ENCODE peak calls at places on chromosome 21, in four cellular contexts. U, N, W and C are unnamed samples.

GRCh38 chr21:34511787-34512451 is at the start of gene KCNE1:
- DNase-seq in U (peak; percentile 77), N (peak; percentile 50), W (no peak), C (peak; percentile 61)

GRCh38 chr21:31798842-31799691 is 67.1 kb upstream of the SCAF4 start:
- DNase-seq in U (no peak), N (no peak), W (no peak), C (no peak)

GRCh38 chr21:33666153-33666552 is 23.9 kb downstream of the ITSN1 start:
- DNase-seq in U (no peak), N (no peak), W (no peak), C (no peak)

GRCh38 chr21:16908087-16908486 is 604.8 kb upstream of the CXADR start:
- DNase-seq in U (peak; percentile 36), N (no peak), W (no peak), C (no peak)

GRCh38 chr21:35007348-35007747 is 41.8 kb downstream of the RUNX1 start:
- DNase-seq in U (no peak), N (no peak), W (no peak), C (no peak)

GRCh38 chr21:15064576-15065380 is at the start of gene NRIP1:
- DNase-seq in U (peak; percentile 78), N (peak; percentile 86), W (peak; percentile 93), C (peak; percentile 86)

GRCh38 chr21:15781986-15782385 is 52.2 kb downstream of the USP25 start:
- DNase-seq in U (no peak), N (no peak), W (no peak), C (no peak)

GRCh38 chr21:35026617-35027557 is 22.2 kb downstream of the RUNX1 start:
- DNase-seq in U (peak; percentile 29), N (peak; percentile 51), W (no peak), C (no peak)

GRCh38 chr21:9756677-9757076 is 764.7 kb upstream of the TPTE start:
- DNase-seq in U (no peak), N (no peak), W (no peak), C (no peak)

GRCh38 chr21:38266732-38267131 is 9.9 kb downstream of the KCNJ15 start:
- DNase-seq in U (no peak), N (no peak), W (no peak), C (no peak)

GRCh38 chr21:41064325-41064724 is 103.6 kb upstream of the BACE2 start:
- DNase-seq in U (no peak), N (no peak), W (no peak), C (no peak)

GRCh38 chr21:39334611-39335010 is 14.3 kb downstream of the HMGN1 start:
- DNase-seq in U (no peak), N (no peak), W (no peak), C (no peak)

GRCh38 chr21:40616377-40616704 is 230.6 kb downstream of the DSCAM start:
- DNase-seq in U (no peak), N (no peak), W (no peak), C (no peak)

GRCh38 chr21:36542312-36543101 is 62.6 kb upstream of the CLDN14 start:
- DNase-seq in U (no peak), N (no peak), W (no peak), C (no peak)
- TF ChIP-seq CTCF in U (no peak), N (no peak), W (peak; percentile 14), C (no peak)

DNA sequence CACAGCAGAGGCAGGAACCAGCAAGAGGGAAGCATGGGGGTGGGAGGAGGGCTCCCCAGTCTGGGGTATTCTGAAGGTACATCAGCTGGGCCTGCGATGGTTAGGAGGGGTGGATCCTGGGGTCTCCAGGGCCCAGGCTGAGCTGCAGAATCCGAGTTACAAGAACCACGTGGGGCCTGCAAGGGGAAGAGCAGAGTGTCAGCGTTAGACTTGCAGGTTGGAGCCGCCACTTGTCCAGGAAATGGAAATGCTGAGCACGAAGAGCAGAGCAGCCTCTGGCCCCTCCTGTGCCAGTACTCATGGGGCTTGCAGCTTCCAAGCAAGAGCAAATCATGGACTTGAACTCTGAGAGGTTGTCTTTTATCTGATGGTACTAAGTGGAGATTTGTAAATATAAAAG is 47.5 kb upstream of the COL6A1 start:
- DNase-seq in U (no peak), N (no peak), W (no peak), C (no peak)
- TF ChIP-seq POLR2A in U (no peak), N (no peak), W (no peak), C (no peak)

GRCh38 chr21:44489962-44490361 is 34.7 kb downstream of the LRRC3 start:
- DNase-seq in U (no peak), N (no peak), W (no peak), C (no peak)
- TF ChIP-seq CTCF in U (no peak), N (no peak), W (no peak), C (no peak)

GRCh38 chr21:37071561-37072238 is 1.2 kb downstream of the PIGP start:
- DNase-seq in U (peak; percentile 72), N (peak; percentile 69), W (peak; percentile 55), C (peak; percentile 76)
- TF ChIP-seq POLR2A in U (peak; percentile 62), N (no peak), W (no peak), C (no peak)

DNA sequence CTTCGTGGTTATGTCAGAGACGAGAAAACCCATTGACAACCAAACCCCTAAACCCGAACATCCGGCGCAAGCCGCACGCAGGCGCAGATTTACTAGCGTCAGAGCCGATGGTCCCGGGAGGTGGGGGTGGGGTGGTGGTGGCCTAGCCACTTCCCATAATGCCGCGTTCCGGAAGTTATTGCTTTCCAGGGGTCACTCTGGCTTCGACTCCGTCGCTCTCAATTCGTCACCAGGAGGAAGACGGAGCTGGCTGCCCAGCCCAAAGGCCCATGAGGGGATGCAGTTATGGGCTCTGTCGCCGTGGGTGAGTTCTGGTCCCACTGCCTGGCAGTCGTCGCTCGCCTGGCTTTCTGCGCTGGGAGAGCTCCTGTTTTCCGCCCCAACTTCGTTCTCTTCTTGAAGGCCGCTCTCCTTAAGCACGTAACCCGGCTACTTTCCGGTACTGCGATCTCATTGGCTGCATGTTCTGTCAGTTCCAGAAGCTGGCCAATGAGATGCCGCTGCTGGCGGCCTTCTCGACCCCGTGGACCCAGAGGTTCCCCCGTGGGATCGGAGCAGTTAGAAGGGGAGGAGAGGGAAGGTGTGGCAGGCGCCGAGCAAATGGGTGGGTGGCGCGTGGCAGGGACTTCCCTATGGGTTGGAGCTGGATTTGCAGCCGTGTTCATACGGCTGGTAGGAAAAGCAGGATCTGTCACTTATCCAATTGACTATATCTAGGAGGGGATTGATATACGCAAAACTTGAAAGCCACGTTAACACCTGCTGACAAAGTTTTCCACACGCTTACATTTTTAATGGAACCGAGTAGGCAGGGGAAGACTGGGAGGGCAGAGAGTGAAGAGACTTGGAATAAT is at the start of gene USP16:
- DNase-seq in U (peak; percentile 95), N (peak; percentile 97), W (peak; percentile 96), C (peak; percentile 98)
- TF ChIP-seq CTCF in U (no peak), N (no peak), W (peak; percentile 48), C (peak; percentile 44)

GRCh38 chr21:42974832-42975820 is 764 bp downstream of the PKNOX1 start:
- DNase-seq in U (peak; percentile 41), N (peak; percentile 34), W (peak; percentile 73), C (peak; percentile 34)
- TF ChIP-seq POLR2A in U (peak; percentile 10), N (no peak), W (no peak), C (peak; percentile 62)

GRCh38 chr21:26769613-26770188 is 75.5 kb downstream of the ADAMTS1 start:
- DNase-seq in U (peak; percentile 39), N (no peak), W (no peak), C (no peak)
- TF ChIP-seq CTCF in U (peak; percentile 54), N (no peak), W (peak; percentile 39), C (peak; percentile 68)

GRCh38 chr21:25934771-25935224 is 200.0 kb downstream of the GABPA start:
- DNase-seq in U (peak; percentile 71), N (peak; percentile 81), W (peak; percentile 72), C (peak; percentile 84)
- TF ChIP-seq POLR2A in U (no peak), N (no peak), W (no peak), C (no peak)

DNA sequence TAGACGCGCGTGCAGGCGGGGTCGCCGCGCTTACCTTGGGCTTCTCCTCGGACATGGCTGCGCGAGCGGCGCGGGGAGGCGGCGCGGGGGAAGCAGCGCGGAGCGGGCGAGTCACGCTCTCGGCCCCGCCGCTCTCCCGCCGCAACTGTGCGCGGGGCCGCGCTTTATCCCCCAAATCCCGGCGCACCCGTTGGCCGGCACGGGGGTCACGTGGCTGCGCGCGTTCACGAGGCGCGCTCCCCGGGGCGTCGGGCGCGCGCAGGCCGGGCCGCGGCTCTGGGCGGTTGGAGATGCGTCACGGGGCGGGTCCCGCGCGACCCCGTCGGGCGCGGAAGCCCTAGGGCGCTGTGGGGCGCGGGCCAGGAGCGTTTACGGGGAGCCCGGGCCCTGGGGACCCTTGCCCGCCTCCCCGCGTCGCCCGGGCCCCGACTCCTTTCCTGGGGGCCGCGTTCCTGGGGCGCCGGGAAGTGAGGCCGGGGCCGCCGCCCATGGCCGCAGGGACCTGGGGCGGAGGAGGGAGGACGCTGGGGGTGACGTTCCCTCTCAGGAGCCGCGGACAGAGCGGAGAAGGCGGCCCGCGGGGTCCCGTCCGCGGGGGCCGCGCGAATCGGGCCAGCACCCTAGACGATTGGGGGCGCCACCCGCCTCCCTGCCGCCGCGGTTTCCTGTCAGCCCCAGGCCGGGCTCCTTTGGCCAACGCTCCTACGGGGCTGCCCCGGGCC is at the start of gene SUMO3:
- DNase-seq in U (peak; percentile 74), N (peak; percentile 75), W (peak; percentile 80), C (peak; percentile 82)
- TF ChIP-seq CTCF in U (no peak), N (no peak), W (no peak), C (no peak)